ENCODE peak calls at places on chromosome 7, in five cellular contexts. One of them, this sample, is unnamed.

GRCh38 chr7:116616555-116617059 is 55.4 kb upstream of the MET start:
- DNase-seq in cardiac fibroblast: peak; percentile 77
- DNase-seq in CD8-positive, alpha-beta T cell: no peak
- DNase-seq in astrocyte of the spinal cord: peak; percentile 58
- DNase-seq in fibroblast of lung: no peak
- DNase-seq in this sample: no peak

GRCh38 chr7:29893351-29894005 is 87.2 kb downstream of the WIPF3 start:
- DNase-seq in cardiac fibroblast: no peak
- DNase-seq in CD8-positive, alpha-beta T cell: no peak
- DNase-seq in astrocyte of the spinal cord: no peak
- DNase-seq in fibroblast of lung: no peak
- DNase-seq in this sample: no peak

GRCh38 chr7:142153400-142153799 is 41.9 kb downstream of the MGAM2 start:
- DNase-seq in cardiac fibroblast: peak; percentile 38
- DNase-seq in CD8-positive, alpha-beta T cell: no peak
- DNase-seq in astrocyte of the spinal cord: no peak
- DNase-seq in fibroblast of lung: no peak
- DNase-seq in this sample: no peak

GRCh38 chr7:98628916-98629525 is 11.9 kb downstream of the NPTX2 start:
- DNase-seq in cardiac fibroblast: no peak
- DNase-seq in CD8-positive, alpha-beta T cell: no peak
- DNase-seq in astrocyte of the spinal cord: no peak
- DNase-seq in fibroblast of lung: no peak
- DNase-seq in this sample: no peak

GRCh38 chr7:159192013-159192412 is 47.3 kb upstream of the VIPR2 start:
- DNase-seq in cardiac fibroblast: no peak
- DNase-seq in CD8-positive, alpha-beta T cell: no peak
- DNase-seq in astrocyte of the spinal cord: no peak
- DNase-seq in fibroblast of lung: no peak
- DNase-seq in this sample: no peak

GRCh38 chr7:91683823-91684222 is 196.7 kb downstream of the MTERF1 start:
- DNase-seq in cardiac fibroblast: peak; percentile 64
- DNase-seq in CD8-positive, alpha-beta T cell: no peak
- DNase-seq in astrocyte of the spinal cord: peak; percentile 41
- DNase-seq in fibroblast of lung: peak; percentile 75
- DNase-seq in this sample: no peak

GRCh38 chr7:133646493-133647154 is 393.7 kb downstream of the EXOC4 start:
- DNase-seq in cardiac fibroblast: no peak
- DNase-seq in CD8-positive, alpha-beta T cell: no peak
- DNase-seq in astrocyte of the spinal cord: no peak
- DNase-seq in fibroblast of lung: no peak
- DNase-seq in this sample: no peak

GRCh38 chr7:1804310-1804709 is 134.2 kb downstream of the ELFN1 start:
- DNase-seq in cardiac fibroblast: no peak
- DNase-seq in CD8-positive, alpha-beta T cell: no peak
- DNase-seq in astrocyte of the spinal cord: no peak
- DNase-seq in fibroblast of lung: no peak
- DNase-seq in this sample: no peak

GRCh38 chr7:81138850-81139249 is 220.0 kb upstream of the SEMA3C start:
- DNase-seq in cardiac fibroblast: no peak
- DNase-seq in CD8-positive, alpha-beta T cell: no peak
- DNase-seq in astrocyte of the spinal cord: no peak
- DNase-seq in fibroblast of lung: no peak
- DNase-seq in this sample: no peak

GRCh38 chr7:105863876-105864275 is 12.5 kb downstream of the ATXN7L1 start:
- DNase-seq in cardiac fibroblast: no peak
- DNase-seq in CD8-positive, alpha-beta T cell: no peak
- DNase-seq in astrocyte of the spinal cord: no peak
- DNase-seq in fibroblast of lung: no peak
- DNase-seq in this sample: no peak

GRCh38 chr7:107815254-107815882 is 12.3 kb upstream of the SLC26A3 start:
- DNase-seq in cardiac fibroblast: peak; percentile 9
- DNase-seq in CD8-positive, alpha-beta T cell: no peak
- DNase-seq in astrocyte of the spinal cord: no peak
- DNase-seq in fibroblast of lung: no peak
- DNase-seq in this sample: no peak

GRCh38 chr7:76191783-76192240 is 9.9 kb upstream of the SRRM3 start:
- DNase-seq in cardiac fibroblast: peak; percentile 65
- DNase-seq in CD8-positive, alpha-beta T cell: no peak
- DNase-seq in astrocyte of the spinal cord: peak; percentile 22
- DNase-seq in fibroblast of lung: peak; percentile 27
- DNase-seq in this sample: no peak

GRCh38 chr7:74002474-74003017 is 25.4 kb upstream of the ELN start:
- DNase-seq in cardiac fibroblast: peak; percentile 72
- DNase-seq in CD8-positive, alpha-beta T cell: peak; percentile 11
- DNase-seq in astrocyte of the spinal cord: peak; percentile 78
- DNase-seq in fibroblast of lung: peak; percentile 60
- DNase-seq in this sample: no peak

GRCh38 chr7:46900312-46901263 is 681.3 kb downstream of the TNS3 start:
- DNase-seq in cardiac fibroblast: no peak
- DNase-seq in CD8-positive, alpha-beta T cell: no peak
- DNase-seq in astrocyte of the spinal cord: peak; percentile 9
- DNase-seq in fibroblast of lung: peak; percentile 66
- DNase-seq in this sample: no peak

GRCh38 chr7:131869186-131869862 is 312.9 kb upstream of the PODXL start:
- DNase-seq in cardiac fibroblast: no peak
- DNase-seq in CD8-positive, alpha-beta T cell: no peak
- DNase-seq in astrocyte of the spinal cord: no peak
- DNase-seq in fibroblast of lung: no peak
- DNase-seq in this sample: no peak
- TF ChIP-seq CTCF in cardiac fibroblast: no peak
- TF ChIP-seq CTCF in CD8-positive, alpha-beta T cell: no peak
- TF ChIP-seq CTCF in astrocyte of the spinal cord: no peak
- TF ChIP-seq CTCF in fibroblast of lung: no peak
- TF ChIP-seq CTCF in this sample: no peak

DNA sequence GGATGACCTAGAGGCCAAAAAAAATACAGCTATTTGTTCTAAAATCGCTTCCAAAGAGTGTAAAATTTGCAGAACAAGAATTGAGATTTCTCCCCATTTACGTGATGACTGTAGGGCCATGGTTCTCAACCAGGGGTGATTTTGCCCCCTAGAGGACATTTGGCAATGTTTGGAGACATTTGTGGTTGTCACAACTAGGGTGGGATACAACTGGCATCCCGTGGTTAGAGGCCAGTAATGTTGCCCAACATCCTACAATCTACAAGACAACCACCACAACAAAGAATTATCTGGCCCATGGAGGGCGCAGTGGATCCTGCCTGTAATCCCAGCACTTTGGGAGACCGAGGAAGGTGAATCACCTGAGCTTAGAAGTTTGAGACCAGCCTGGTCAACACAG is 22.8 kb upstream of the MALSU1 start:
- DNase-seq in cardiac fibroblast: no peak
- DNase-seq in CD8-positive, alpha-beta T cell: no peak
- DNase-seq in astrocyte of the spinal cord: no peak
- DNase-seq in fibroblast of lung: no peak
- DNase-seq in this sample: no peak
- TF ChIP-seq CTCF in cardiac fibroblast: no peak
- TF ChIP-seq CTCF in CD8-positive, alpha-beta T cell: no peak
- TF ChIP-seq CTCF in astrocyte of the spinal cord: no peak
- TF ChIP-seq CTCF in fibroblast of lung: no peak
- TF ChIP-seq CTCF in this sample: peak; percentile 13

DNA sequence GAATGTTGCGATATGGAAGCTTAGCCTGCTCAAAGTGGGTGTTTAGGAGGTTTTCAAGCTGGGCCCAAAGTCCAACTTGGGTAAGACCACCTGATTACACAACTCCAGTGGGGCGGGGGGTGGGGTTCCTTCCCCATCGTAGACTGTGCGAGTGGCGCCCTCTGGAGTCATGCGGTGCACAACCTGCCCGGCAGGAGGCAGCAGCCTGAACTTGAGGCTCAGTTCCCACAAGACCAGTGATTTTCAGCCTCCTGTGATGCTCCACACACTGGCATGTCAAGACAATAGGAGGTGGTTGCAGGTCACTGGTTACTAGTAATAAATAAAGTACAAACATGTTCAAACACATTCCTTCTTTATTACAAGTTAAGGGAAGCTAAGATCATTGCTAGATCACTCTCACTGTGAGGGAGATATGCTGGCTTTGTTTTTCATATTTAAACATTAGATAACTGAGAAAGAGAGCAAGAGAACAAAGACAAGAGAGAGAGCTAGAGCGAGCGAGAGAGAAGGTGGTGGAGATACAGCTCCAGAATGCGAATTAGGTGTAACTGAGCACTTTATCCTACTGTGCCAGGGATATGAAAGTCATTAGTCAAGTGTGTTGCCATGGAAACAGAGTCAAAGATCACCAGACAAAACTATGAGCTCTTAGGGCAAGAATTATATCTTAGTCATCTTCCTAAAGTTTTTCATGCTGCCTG is 97.4 kb upstream of the BMPER start:
- DNase-seq in cardiac fibroblast: peak; percentile 94
- DNase-seq in CD8-positive, alpha-beta T cell: no peak
- DNase-seq in astrocyte of the spinal cord: peak; percentile 82
- DNase-seq in fibroblast of lung: peak; percentile 66
- DNase-seq in this sample: no peak
- TF ChIP-seq CTCF in cardiac fibroblast: peak; percentile 60
- TF ChIP-seq CTCF in CD8-positive, alpha-beta T cell: no peak
- TF ChIP-seq CTCF in astrocyte of the spinal cord: peak; percentile 61
- TF ChIP-seq CTCF in fibroblast of lung: peak; percentile 39
- TF ChIP-seq CTCF in this sample: peak; percentile 39

DNA sequence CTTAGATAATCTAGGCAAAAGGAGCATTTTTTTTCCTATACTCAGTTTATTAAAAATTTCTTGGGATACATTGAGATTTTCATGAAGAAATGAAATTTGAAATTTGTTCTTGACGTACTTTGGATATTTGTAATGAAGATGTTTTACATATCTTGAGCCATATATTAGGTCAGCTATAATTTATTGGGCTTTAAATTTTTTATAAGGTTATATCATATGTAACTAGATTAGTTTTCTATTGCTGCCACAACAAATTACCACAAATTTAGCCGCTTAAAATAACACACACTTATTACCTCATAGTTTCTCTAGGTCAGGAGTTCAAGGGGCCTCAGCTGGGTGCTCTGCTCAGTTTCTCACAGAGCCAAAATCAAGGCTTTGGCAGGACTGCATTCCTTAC is 42.7 kb upstream of the DNAH11 start:
- DNase-seq in cardiac fibroblast: no peak
- DNase-seq in CD8-positive, alpha-beta T cell: no peak
- DNase-seq in astrocyte of the spinal cord: no peak
- DNase-seq in fibroblast of lung: no peak
- DNase-seq in this sample: no peak
- TF ChIP-seq CTCF in cardiac fibroblast: no peak
- TF ChIP-seq CTCF in CD8-positive, alpha-beta T cell: no peak
- TF ChIP-seq CTCF in astrocyte of the spinal cord: no peak
- TF ChIP-seq CTCF in fibroblast of lung: no peak
- TF ChIP-seq CTCF in this sample: no peak

GRCh38 chr7:110600983-110601382 is 489.9 kb upstream of the LRRN3 start:
- DNase-seq in cardiac fibroblast: no peak
- DNase-seq in CD8-positive, alpha-beta T cell: no peak
- DNase-seq in astrocyte of the spinal cord: no peak
- DNase-seq in fibroblast of lung: no peak
- DNase-seq in this sample: no peak
- TF ChIP-seq CTCF in cardiac fibroblast: no peak
- TF ChIP-seq CTCF in CD8-positive, alpha-beta T cell: no peak
- TF ChIP-seq CTCF in astrocyte of the spinal cord: no peak
- TF ChIP-seq CTCF in fibroblast of lung: no peak
- TF ChIP-seq CTCF in this sample: no peak

This sample was measured in D721Med.